ENCODE peak calls at places on chromosome 7, in five cellular contexts. J, E, K, T and Z are unnamed samples.

GRCh38 chr7:99597762-99598501 is at the start of gene TMEM225B:
- DNase-seq in K (no peak), T (no peak), J (no peak), E (no peak), Z (no peak)

GRCh38 chr7:151403764-151404163 is 6.1 kb downstream of the WDR86 start:
- DNase-seq in E (no peak), T (no peak), K (no peak), J (no peak), Z (no peak)

GRCh38 chr7:47946581-47947354 is 1.5 kb downstream of the PKD1L1 start:
- DNase-seq in K (no peak), E (no peak), T (no peak), J (no peak), Z (peak; percentile 31)

GRCh38 chr7:5083291-5083690 is 37.6 kb downstream of the RBAK start:
- DNase-seq in E (no peak), J (no peak), K (no peak), T (no peak), Z (no peak)

GRCh38 chr7:126574838-126575250 is 677.9 kb downstream of the GRM8 start:
- DNase-seq in T (no peak), K (no peak), J (peak; percentile 2), E (no peak), Z (no peak)

GRCh38 chr7:129144834-129145668 is 544 bp downstream of the TSPAN33 start:
- DNase-seq in E (peak; percentile 64), J (no peak), K (peak; percentile 64), T (no peak), Z (no peak)

GRCh38 chr7:131011976-131012375 is 278.0 kb upstream of the KLF14 start:
- DNase-seq in T (no peak), E (no peak), J (peak; percentile 51), K (no peak), Z (no peak)

GRCh38 chr7:135192914-135193536 is 18.3 kb downstream of the WDR91 start:
- DNase-seq in K (no peak), J (no peak), T (no peak), E (no peak), Z (peak; percentile 67)

GRCh38 chr7:132757778-132758177 is 181.5 kb upstream of the PLXNA4 start:
- DNase-seq in E (no peak), T (no peak), J (no peak), K (no peak), Z (no peak)

GRCh38 chr7:94710256-94710655 is 54.3 kb upstream of the SGCE start:
- DNase-seq in J (no peak), K (no peak), E (no peak), T (no peak), Z (no peak)

GRCh38 chr7:4739528-4739992 is 35.9 kb upstream of the AP5Z1 start:
- DNase-seq in T (no peak), K (no peak), J (peak; percentile 83), E (no peak), Z (no peak)

GRCh38 chr7:51278797-51279196 is 37.8 kb downstream of the COBL start:
- DNase-seq in T (no peak), K (no peak), E (no peak), J (no peak), Z (no peak)

GRCh38 chr7:48165157-48165556 is 6.1 kb upstream of the ABCA13 start:
- DNase-seq in K (no peak), T (no peak), J (no peak), E (no peak), Z (no peak)

GRCh38 chr7:29363636-29364425 is 169.3 kb downstream of the CHN2 start:
- DNase-seq in E (no peak), J (no peak), T (no peak), K (no peak), Z (no peak)

GRCh38 chr7:4150731-4151130 is 531.4 kb upstream of the FOXK1 start:
- DNase-seq in K (no peak), E (no peak), T (no peak), J (no peak), Z (no peak)

GRCh38 chr7:52273685-52274610 is 761.5 kb upstream of the POM121L12 start:
- DNase-seq in E (no peak), K (no peak), T (no peak), J (no peak), Z (no peak)

GRCh38 chr7:32275216-32275979 is 205.2 kb upstream of the PDE1C start:
- DNase-seq in E (no peak), J (no peak), T (no peak), K (no peak), Z (no peak)

GRCh38 chr7:128672927-128673517 is 930 bp downstream of the GARIN1A start:
- DNase-seq in J (peak; percentile 43), T (no peak), E (no peak), K (no peak), Z (no peak)

GRCh38 chr7:149772821-149773425 is 465 bp downstream of the ZNF467 start:
- DNase-seq in T (no peak), K (peak; percentile 24), J (no peak), E (peak; percentile 76), Z (no peak)

GRCh38 chr7:120089968-120090367 is 183.0 kb upstream of the KCND2 start:
- DNase-seq in J (peak; percentile 45), T (no peak), K (no peak), E (no peak), Z (no peak)

GRCh38 chr7:54802841-54803240 is 43.8 kb upstream of the SEC61G start:
- DNase-seq in J (no peak), E (no peak), T (no peak), K (no peak), Z (no peak)

GRCh38 chr7:79653136-79653631 is 199.7 kb upstream of the MAGI2 start:
- DNase-seq in T (no peak), E (no peak), J (no peak), K (no peak), Z (no peak)

GRCh38 chr7:90726120-90726519 is 130.0 kb downstream of the CDK14 start:
- DNase-seq in J (no peak), K (no peak), E (no peak), T (no peak), Z (no peak)

GRCh38 chr7:134034652-134035051 is 92.5 kb upstream of the LRGUK start:
- DNase-seq in J (peak; percentile 75), E (no peak), K (no peak), T (no peak), Z (no peak)
- TF ChIP-seq POLR2A in J (no peak), E (no peak), K (no peak), T (no peak), Z (no peak)

GRCh38 chr7:1543826-1544177 is 12.2 kb downstream of the TMEM184A start:
- DNase-seq in J (peak; percentile 73), K (no peak), T (no peak), E (no peak), Z (no peak)

GRCh38 chr7:1542841-1543747 is 12.6 kb downstream of the MAFK start:
- DNase-seq in J (peak; percentile 74), K (no peak), E (peak; percentile 64), T (no peak), Z (no peak)

GRCh38 chr7:1541431-1542162 is 11.1 kb downstream of the MAFK start:
- DNase-seq in K (no peak), E (no peak), T (no peak), J (peak; percentile 71), Z (no peak)

GRCh38 chr7:1540391-1541271 is 10.1 kb downstream of the MAFK start:
- DNase-seq in T (no peak), E (no peak), J (peak; percentile 40), K (no peak), Z (no peak)

DNA sequence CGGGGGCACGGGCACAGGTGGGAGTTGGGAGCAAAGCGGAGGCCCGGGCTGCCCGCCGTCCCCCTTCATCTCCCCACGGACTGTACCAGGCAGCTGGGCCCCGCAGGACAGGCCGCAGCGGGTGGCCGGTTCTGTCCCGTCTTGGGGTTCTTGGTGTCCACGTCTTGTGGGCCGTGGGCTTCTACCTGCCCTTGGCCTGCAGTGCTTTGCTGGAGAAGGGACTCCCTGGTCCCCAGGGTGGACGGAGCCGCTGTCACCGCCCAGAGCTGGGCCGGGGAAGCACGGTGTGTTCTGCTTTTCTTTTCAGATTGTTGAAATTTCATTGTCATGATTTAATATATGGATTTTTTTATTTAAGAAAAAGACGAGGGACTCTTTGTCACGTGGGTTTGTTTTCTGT is 11.8 kb downstream of the MAFK start:
- DNase-seq in K (no peak), T (no peak), E (no peak), J (peak; percentile 59), Z (no peak)
- TF ChIP-seq POLR2A in K (no peak), T (no peak), E (no peak), J (no peak), Z (no peak)

DNA sequence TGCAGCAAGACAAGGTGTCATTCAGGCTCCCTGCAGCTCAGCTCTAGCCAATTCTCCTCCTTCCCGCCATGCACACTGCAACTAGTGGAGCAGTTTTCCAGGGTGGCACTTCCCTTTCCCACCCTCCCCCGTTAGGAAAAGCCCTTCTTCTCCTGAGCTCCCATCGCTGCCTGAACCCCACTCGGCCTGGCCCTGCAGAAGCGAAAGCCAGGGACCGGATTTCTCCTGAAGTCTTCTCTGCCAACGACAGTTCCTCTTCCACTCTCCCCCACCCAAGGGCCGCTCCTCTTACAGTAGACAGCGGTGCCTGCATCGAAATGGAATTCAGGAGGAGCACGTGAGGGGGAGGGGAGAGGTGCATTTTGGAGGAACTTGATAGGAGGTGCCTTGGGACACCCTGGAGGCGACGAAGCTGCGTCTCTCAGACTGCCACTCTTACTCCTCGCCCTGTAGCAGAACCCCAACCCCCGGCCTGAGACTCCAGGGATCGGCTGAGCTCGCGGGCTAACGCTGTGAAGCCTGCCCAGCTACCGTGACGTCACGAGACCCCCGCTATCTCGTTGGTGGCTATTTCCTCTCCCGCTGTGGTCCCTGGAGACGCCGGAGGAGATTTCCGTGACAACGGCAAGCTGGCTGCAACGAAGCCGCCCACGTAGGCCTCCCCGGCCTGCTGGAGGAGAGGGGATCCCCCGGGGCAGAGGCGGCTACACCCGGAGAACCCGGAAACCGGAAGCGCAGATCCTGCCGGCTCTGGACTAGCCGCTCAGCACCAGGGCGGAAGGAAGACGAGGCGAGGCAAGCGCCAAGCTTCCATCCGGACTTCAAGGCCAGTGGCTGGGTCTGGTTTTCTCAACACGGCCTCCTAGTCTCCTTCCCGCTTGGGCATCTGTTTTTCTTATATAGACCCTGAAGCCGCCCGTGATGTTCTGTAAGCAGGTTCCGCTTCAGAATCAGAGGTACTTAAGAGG is 109.7 kb downstream of the RALA start:
- DNase-seq in K (peak; percentile 95), J (peak; percentile 91), E (peak; percentile 98), T (peak; percentile 76), Z (peak; percentile 93)
- TF ChIP-seq POLR2A in K (peak; percentile 11), J (peak; percentile 66), E (peak; percentile 13), T (no peak), Z (no peak)

GRCh38 chr7:102413611-102414010 is 17.4 kb downstream of the PRKRIP1 start:
- DNase-seq in T (no peak), E (no peak), J (no peak), K (no peak), Z (no peak)

GRCh38 chr7:102413071-102413470 is 16.9 kb downstream of the PRKRIP1 start:
- DNase-seq in T (no peak), K (no peak), E (no peak), J (no peak), Z (no peak)

GRCh38 chr7:102410123-102410522 is 14.0 kb downstream of the PRKRIP1 start:
- DNase-seq in E (no peak), T (no peak), K (no peak), J (no peak), Z (no peak)

GRCh38 chr7:102410918-102411317 is 14.8 kb downstream of the PRKRIP1 start:
- DNase-seq in E (no peak), K (no peak), J (no peak), T (no peak), Z (no peak)

DNA sequence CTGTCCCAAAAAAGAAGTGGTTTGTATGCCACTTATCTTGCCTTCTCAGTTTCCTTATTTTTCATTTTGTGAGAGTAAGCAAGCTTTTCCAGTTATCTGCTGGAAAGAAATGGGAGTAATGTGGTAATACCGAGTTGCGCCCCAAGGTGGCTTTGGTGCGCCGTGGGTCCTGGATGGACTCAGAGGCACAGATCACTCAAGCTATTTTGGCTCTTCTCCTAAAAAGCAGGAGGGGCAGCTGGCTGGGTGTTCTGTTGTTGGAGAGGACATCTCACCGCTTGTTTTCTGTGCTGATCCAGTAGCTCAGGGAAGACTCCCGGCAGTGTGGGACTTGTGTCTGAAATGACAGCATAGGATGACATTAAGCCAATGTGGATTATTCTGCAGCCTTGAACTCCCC is 16.4 kb downstream of the PRKRIP1 start:
- DNase-seq in J (peak; percentile 46), K (peak; percentile 62), E (no peak), T (no peak), Z (no peak)
- TF ChIP-seq POLR2A in J (no peak), K (no peak), E (no peak), T (no peak), Z (no peak)